ENCODE peak calls at places on chromosomes 5 and 9, in seven cellular contexts. E is H1, O is spleen, C is A549, K is HCT116, M is testis, D is tibial nerve. J is an unnamed sample. For H3K4me1, the result is how much of the 10 kb centered on the place peaks cover.

GRCh38 chr9:125732562-125732961 is 14.6 kb upstream of the PBX3 start:
- DNase-seq in E (no peak), O (no peak), C (no peak), K (no peak), M (no peak), D (no peak), J (no peak)

GRCh38 chr5:119176785-119177184 is 105.9 kb downstream of the DMXL1 start:
- DNase-seq in E (no peak), O (no peak), C (no peak), K (no peak), M (no peak), D (no peak), J (no peak)

GRCh38 chr9:31027678-31028077 is 1356.8 kb upstream of the ACO1 start:
- DNase-seq in E (no peak), O (no peak), C (no peak), K (no peak), M (no peak), D (no peak), J (no peak)

GRCh38 chr5:58872670-58873273 is 289.9 kb downstream of the RAB3C start:
- DNase-seq in E (no peak), O (no peak), C (no peak), K (no peak), M (no peak), D (no peak), J (no peak)

GRCh38 chr9:12604154-12604825 is 88.9 kb upstream of the TYRP1 start:
- DNase-seq in E (no peak), O (no peak), C (no peak), K (no peak), M (no peak), D (no peak), J (no peak)

GRCh38 chr9:115118471-115119156 is 657 bp upstream of the TNC start:
- DNase-seq in E (peak), O (peak), C (peak), K (peak), M (peak), D (peak), J (peak)

GRCh38 chr5:108472237-108472636 is 90.3 kb upstream of the FBXL17 start:
- DNase-seq in E (no peak), O (no peak), C (no peak), K (no peak), M (no peak), D (no peak), J (no peak)

GRCh38 chr9:35757527-35758275 is 3.6 kb upstream of the MSMP start:
- DNase-seq in E (no peak), O (no peak), C (peak), K (no peak), M (no peak), D (no peak), J (peak)

GRCh38 chr9:126805546-126806262 is 864 bp downstream of the ZBTB43 start:
- DNase-seq in E (no peak), O (peak), C (no peak), K (peak), M (peak), D (no peak), J (peak)

GRCh38 chr5:127885176-127885575 is 182.0 kb downstream of the CCDC192 start:
- DNase-seq in E (no peak), O (no peak), C (no peak), K (no peak), M (no peak), D (no peak), J (no peak)

GRCh38 chr5:1446602-1447343 is 1.5 kb upstream of the SLC6A3 start:
- DNase-seq in E (no peak), O (peak), C (no peak), K (no peak), M (no peak), D (no peak), J (peak)

GRCh38 chr9:5336683-5337082 is 3.0 kb downstream of the RLN1 start:
- DNase-seq in E (no peak), O (no peak), C (no peak), K (no peak), M (no peak), D (no peak), J (no peak)

GRCh38 chr9:557601-558201 is 283.8 kb upstream of the DMRT1 start:
- DNase-seq in E (no peak), O (no peak), C (peak), K (peak), M (no peak), D (no peak), J (no peak)

GRCh38 chr5:71663166-71663565 is 55.9 kb upstream of the CARTPT start:
- DNase-seq in E (no peak), O (no peak), C (no peak), K (no peak), M (no peak), D (no peak), J (no peak)

GRCh38 chr5:58201922-58202648 is 257.8 kb downstream of the PLK2 start:
- DNase-seq in E (no peak), O (no peak), C (no peak), K (no peak), M (no peak), D (no peak), J (no peak)

GRCh38 chr5:32831630-32832029 is 120.5 kb downstream of the NPR3 start:
- DNase-seq in E (no peak), O (no peak), C (no peak), K (no peak), M (peak), D (no peak), J (no peak)

GRCh38 chr9:91114450-91114849 is 247.3 kb downstream of the AUH start:
- DNase-seq in E (no peak), O (no peak), C (no peak), K (no peak), M (no peak), D (no peak), J (no peak)

GRCh38 chr5:168528521-168529360 is at the start of gene FBLL1:
- DNase-seq in E (no peak), O (no peak), C (no peak), K (no peak), M (peak), D (no peak), J (no peak)

GRCh38 chr9:128091144-128091543 is 23.1 kb downstream of the SLC25A25 start:
- DNase-seq in E (peak), O (peak), C (no peak), K (no peak), M (peak), D (peak), J (no peak)

GRCh38 chr5:57004800-57005199 is 52.9 kb upstream of the MIER3 start:
- DNase-seq in E (no peak), O (no peak), C (peak), K (no peak), M (no peak), D (no peak), J (no peak)

GRCh38 chr9:95197692-95198271 is 119.7 kb downstream of the FANCC start:
- DNase-seq in E (no peak), O (no peak), C (no peak), K (no peak), M (no peak), D (no peak), J (no peak)

GRCh38 chr5:75017971-75018370 is 34.4 kb downstream of the GCNT4 start:
- DNase-seq in E (no peak), O (no peak), C (no peak), K (no peak), M (no peak), D (no peak), J (no peak)

GRCh38 chr9:36091028-36091953 is 45.2 kb upstream of the GLIPR2 start:
- DNase-seq in E (no peak), O (no peak), C (no peak), K (no peak), M (no peak), D (no peak), J (peak)

GRCh38 chr5:32241034-32241783 is 67.1 kb upstream of the GOLPH3 start:
- DNase-seq in E (no peak), O (no peak), C (no peak), K (no peak), M (peak), D (no peak), J (no peak)

GRCh38 chr5:14665110-14665822 is 748 bp downstream of the OTULIN start:
- DNase-seq in E (no peak), O (peak), C (peak), K (no peak), M (peak), D (no peak), J (peak)

GRCh38 chr5:145347026-145347616 is 488.0 kb downstream of the PRELID2 start:
- DNase-seq in E (no peak), O (no peak), C (no peak), K (peak), M (peak), D (no peak), J (no peak)

GRCh38 chr9:136823136-136824046 is 15.6 kb downstream of the RABL6 start:
- DNase-seq in E (no peak), O (no peak), C (no peak), K (no peak), M (no peak), D (no peak), J (no peak)

GRCh38 chr9:3502560-3503398 is 23.0 kb downstream of the RFX3 start:
- DNase-seq in E (no peak), O (no peak), C (no peak), K (no peak), M (no peak), D (no peak), J (no peak)

GRCh38 chr5:14569948-14570691 is 11.5 kb upstream of the OTULINL start:
- DNase-seq in E (no peak), O (no peak), C (peak), K (no peak), M (no peak), D (no peak), J (no peak)

GRCh38 chr9:94872921-94873511 is 146.5 kb downstream of the AOPEP start:
- DNase-seq in E (no peak), O (no peak), C (no peak), K (no peak), M (no peak), D (no peak), J (no peak)

GRCh38 chr9:92147030-92147853 is 32.0 kb upstream of the SPTLC1 start:
- DNase-seq in E (no peak), O (no peak), C (peak), K (peak), M (peak), D (no peak), J (no peak)

GRCh38 chr9:88781500-88782391 is 209.5 kb upstream of the S1PR3 start:
- DNase-seq in E (peak), O (no peak), C (no peak), K (no peak), M (peak), D (no peak), J (no peak)

GRCh38 chr9:82882744-82883143 is 180.2 kb downstream of the RASEF start:
- DNase-seq in E (no peak), O (no peak), C (no peak), K (no peak), M (no peak), D (no peak), J (no peak)

GRCh38 chr9:118271936-118272335 is 567.7 kb downstream of the TLR4 start:
- DNase-seq in E (no peak), O (no peak), C (no peak), K (no peak), M (no peak), D (no peak), J (no peak)

GRCh38 chr9:112624711-112625707 is 92.9 kb downstream of the INIP start:
- DNase-seq in E (no peak), O (no peak), C (no peak), K (no peak), M (no peak), D (no peak), J (no peak)

DNA sequence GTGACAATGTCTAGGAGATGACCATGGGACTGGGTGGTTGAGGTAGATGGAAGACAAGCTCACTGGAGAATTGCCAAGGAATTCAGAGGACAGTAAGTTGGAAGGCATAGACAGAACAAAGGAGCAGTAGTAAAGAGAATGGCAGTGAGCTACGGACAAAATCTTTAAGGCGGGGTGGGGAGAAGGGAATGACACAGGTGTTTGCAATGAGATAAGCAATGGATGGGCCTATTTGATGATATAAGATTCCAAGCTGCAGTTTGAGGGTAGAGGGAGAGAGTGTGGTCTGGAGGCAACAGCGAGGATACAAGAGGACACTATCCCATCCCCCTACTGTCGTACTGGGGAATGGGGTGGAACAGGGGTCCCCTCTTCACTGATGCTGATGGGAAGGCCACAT is 14.4 kb downstream of the PTTG1 start:
- DNase-seq in E (no peak), O (no peak), C (no peak), K (no peak), M (no peak), D (no peak), J (no peak)
- H3K4me1 ChIP-seq in E (under half), O (half or more), C (under half), K (under half), M (under half), D (under half), J (under half)

DNA sequence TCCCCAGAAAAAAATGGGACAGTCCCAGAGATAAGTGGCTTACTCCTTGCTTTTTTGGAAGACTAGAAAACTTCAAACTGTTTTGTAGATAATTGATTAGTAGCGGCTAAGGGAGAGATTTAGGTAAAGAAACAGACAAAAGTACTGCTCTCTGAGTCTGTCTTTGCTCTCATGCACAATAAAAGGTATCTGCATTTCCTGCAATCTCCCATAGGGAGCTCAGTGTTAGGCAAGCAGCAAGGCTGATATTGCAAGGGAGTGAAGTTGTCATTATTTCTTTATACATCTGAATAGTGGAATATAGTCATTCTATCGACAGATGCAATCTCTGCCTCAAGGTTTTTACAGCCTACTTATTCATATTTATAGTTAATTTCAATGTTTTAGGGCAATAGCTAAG is 54.9 kb upstream of the CAMK4 start:
- DNase-seq in E (no peak), O (no peak), C (no peak), K (no peak), M (no peak), D (no peak), J (no peak)
- TF ChIP-seq CTCF in E (no peak), O (no peak), C (no peak), K (no peak), M (no peak), D (no peak), J (no peak)

GRCh38 chr9:135607401-135608293 is 31.7 kb downstream of the GLT6D1 start:
- DNase-seq in E (no peak), O (peak), C (no peak), K (no peak), M (peak), D (no peak), J (peak)

GRCh38 chr9:135610290-135611141 is 28.8 kb downstream of the GLT6D1 start:
- DNase-seq in E (no peak), O (no peak), C (no peak), K (no peak), M (peak), D (no peak), J (no peak)

GRCh38 chr9:135608294-135608998 is 30.9 kb downstream of the GLT6D1 start:
- DNase-seq in E (no peak), O (no peak), C (no peak), K (no peak), M (peak), D (no peak), J (no peak)

GRCh38 chr9:135609366-135609955 is 29.9 kb downstream of the GLT6D1 start:
- DNase-seq in E (no peak), O (no peak), C (no peak), K (no peak), M (peak), D (no peak), J (no peak)

GRCh38 chr9:135608999-135609317 is 30.4 kb downstream of the GLT6D1 start:
- DNase-seq in E (no peak), O (no peak), C (no peak), K (no peak), M (no peak), D (no peak), J (no peak)
- TF ChIP-seq POLR2A in E (no peak), O (no peak), C (no peak), K (no peak), M (no peak), D (no peak), J (no peak)

DNA sequence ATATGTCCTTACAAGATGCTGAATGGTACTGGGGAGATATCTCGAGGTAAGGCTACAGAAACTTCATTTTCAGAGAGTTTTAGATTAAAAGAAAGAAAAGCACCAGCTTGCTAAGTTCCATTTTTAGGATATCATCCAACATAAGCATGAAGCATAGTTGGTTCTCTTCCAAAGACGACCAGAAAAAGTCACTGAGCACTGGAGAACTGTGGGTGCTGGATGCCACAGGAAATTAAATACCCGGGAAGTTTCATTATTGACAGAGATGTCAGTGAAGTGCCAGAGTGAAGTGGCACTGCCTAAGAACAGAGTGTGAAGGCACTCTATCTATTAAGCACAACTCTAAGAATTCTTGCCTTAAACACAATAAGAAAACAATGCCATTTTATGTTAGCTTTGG is 76.8 kb downstream of the PIK3R1 start:
- DNase-seq in E (no peak), O (no peak), C (no peak), K (no peak), M (no peak), D (no peak), J (no peak)
- H3K4me1 ChIP-seq in E (under half), O (half or more), C (under half), K (under half), M (under half), D (under half), J (under half)

GRCh38 chr9:21995652-21996275 is 1.2 kb downstream of the CDKN2B-AS1 start:
- DNase-seq in E (no peak), O (peak), C (no peak), K (no peak), M (peak), D (no peak), J (peak)
- TF ChIP-seq CTCF in E (no peak), O (peak), C (no peak), K (peak), M (no peak), D (peak), J (peak)

GRCh38 chr5:6485441-6485840 is 36.8 kb downstream of the UBE2QL1 start:
- DNase-seq in E (no peak), O (no peak), C (no peak), K (no peak), M (no peak), D (no peak), J (no peak)
- TF ChIP-seq POLR2A in E (no peak), O (no peak), C (no peak), K (no peak), M (no peak), D (no peak), J (no peak)

GRCh38 chr9:110048976-110049698 is 158.8 kb downstream of the C9orf152 start:
- DNase-seq in E (no peak), O (peak), C (peak), K (no peak), M (no peak), D (no peak), J (peak)

GRCh38 chr9:110048473-110048975 is 159.4 kb downstream of the C9orf152 start:
- DNase-seq in E (peak), O (peak), C (peak), K (peak), M (peak), D (peak), J (peak)

GRCh38 chr9:110049699-110050450 is 158.1 kb downstream of the C9orf152 start:
- DNase-seq in E (no peak), O (peak), C (no peak), K (no peak), M (peak), D (no peak), J (peak)

GRCh38 chr9:110047955-110048472 is 159.9 kb downstream of the C9orf152 start:
- DNase-seq in E (no peak), O (peak), C (no peak), K (no peak), M (no peak), D (no peak), J (peak)

GRCh38 chr9:110047232-110047954 is 160.6 kb downstream of the C9orf152 start:
- DNase-seq in E (peak), O (no peak), C (no peak), K (no peak), M (no peak), D (no peak), J (no peak)
- H3K4me1 ChIP-seq in E (under half), O (half or more), C (under half), K (under half), M (under half), D (under half), J (under half)

GRCh38 chr9:116360974-116361373 is 207.4 kb downstream of the PAPPA start:
- DNase-seq in E (no peak), O (no peak), C (no peak), K (no peak), M (no peak), D (no peak), J (no peak)

GRCh38 chr9:116368680-116369079 is 215.1 kb downstream of the PAPPA start:
- DNase-seq in E (no peak), O (no peak), C (no peak), K (no peak), M (peak), D (no peak), J (no peak)

GRCh38 chr9:116362493-116362892 is 208.9 kb downstream of the PAPPA start:
- DNase-seq in E (no peak), O (no peak), C (no peak), K (no peak), M (no peak), D (no peak), J (no peak)

GRCh38 chr9:116361558-116361957 is 208.0 kb downstream of the PAPPA start:
- DNase-seq in E (no peak), O (no peak), C (no peak), K (no peak), M (no peak), D (no peak), J (no peak)

GRCh38 chr9:116365056-116365471 is 211.5 kb downstream of the PAPPA start:
- DNase-seq in E (no peak), O (no peak), C (no peak), K (no peak), M (peak), D (no peak), J (no peak)
- TF ChIP-seq CTCF in E (no peak), O (no peak), C (no peak), K (no peak), M (no peak), D (no peak), J (no peak)

J was measured in right lobe of liver.